ENCODE peak calls at places on chromosomes 5 and 9, in five cellular contexts. M is CD8-positive, alpha-beta T cell; C is lower lobe of right lung; S is cardiac fibroblast; Y is breast epithelium. N is an unnamed sample.

GRCh38 chr5:67620386-67621039 is 423.9 kb upstream of the CD180 start:
- DNase-seq in M (no peak), C (no peak), S (no peak), Y (no peak), N (no peak)

GRCh38 chr5:103340717-103341397 is 82.3 kb downstream of the MACIR start:
- DNase-seq in M (no peak), C (no peak), S (peak), Y (no peak), N (no peak)

GRCh38 chr9:38652486-38652885 is 32.1 kb upstream of the ANKRD18A start:
- DNase-seq in M (no peak), C (no peak), S (no peak), Y (no peak), N (no peak)

GRCh38 chr5:123508441-123508840 is 3.5 kb upstream of the CSNK1G3 start:
- DNase-seq in M (no peak), C (no peak), S (no peak), Y (no peak), N (no peak)

GRCh38 chr5:31066655-31067328 is 126.7 kb upstream of the CDH6 start:
- DNase-seq in M (no peak), C (no peak), S (peak), Y (no peak), N (no peak)

GRCh38 chr9:30676642-30677041 is 1707.8 kb upstream of the ACO1 start:
- DNase-seq in M (no peak), C (no peak), S (no peak), Y (no peak), N (no peak)

GRCh38 chr5:169667896-169668674 is 31.0 kb downstream of the DOCK2 start:
- DNase-seq in M (no peak), C (no peak), S (peak), Y (no peak), N (no peak)

GRCh38 chr5:159915913-159916840 is at the start of gene ADRA1B:
- DNase-seq in M (peak), C (peak), S (peak), Y (peak), N (peak)

GRCh38 chr9:131194767-131195166 is 69.4 kb downstream of the NUP214 start:
- DNase-seq in M (no peak), C (no peak), S (no peak), Y (no peak), N (no peak)

GRCh38 chr5:4252322-4252721 is 656.7 kb downstream of the IRX1 start:
- DNase-seq in M (no peak), C (peak), S (no peak), Y (no peak), N (no peak)

GRCh38 chr5:38009754-38010386 is 170.0 kb upstream of the GDNF start:
- DNase-seq in M (no peak), C (no peak), S (no peak), Y (no peak), N (no peak)

GRCh38 chr5:125262782-125263181 is 516.3 kb upstream of the ZNF608 start:
- DNase-seq in M (no peak), C (no peak), S (peak), Y (no peak), N (no peak)

GRCh38 chr9:137237759-137238726 is 3.0 kb upstream of the TUBB4B start:
- DNase-seq in M (no peak), C (no peak), S (no peak), Y (peak), N (no peak)

GRCh38 chr5:116437922-116438578 is 136.6 kb downstream of the SEMA6A start:
- DNase-seq in M (no peak), C (no peak), S (no peak), Y (no peak), N (no peak)

GRCh38 chr5:14258840-14259239 is 115.7 kb downstream of the TRIO start:
- DNase-seq in M (no peak), C (no peak), S (no peak), Y (no peak), N (peak)

GRCh38 chr9:95268681-95269080 is 48.8 kb downstream of the FANCC start:
- DNase-seq in M (no peak), C (no peak), S (peak), Y (no peak), N (no peak)

GRCh38 chr5:132102101-132102701 is 28.6 kb downstream of the CSF2 start:
- DNase-seq in M (peak), C (no peak), S (no peak), Y (no peak), N (no peak)

GRCh38 chr9:69516353-69517322 is 155.5 kb downstream of the APBA1 start:
- DNase-seq in M (no peak), C (no peak), S (no peak), Y (no peak), N (no peak)

GRCh38 chr9:113309204-113309813 is 6.1 kb upstream of the RNF183 start:
- DNase-seq in M (peak), C (no peak), S (peak), Y (no peak), N (no peak)

GRCh38 chr5:135225856-135226560 is 173.0 kb downstream of the MACROH2A1 start:
- DNase-seq in M (no peak), C (peak), S (no peak), Y (peak), N (no peak)

GRCh38 chr9:129285979-129286772 is 108.1 kb upstream of the IER5L start:
- DNase-seq in M (no peak), C (peak), S (no peak), Y (peak), N (no peak)

GRCh38 chr5:136053336-136054121 is 24.7 kb downstream of the TGFBI start:
- DNase-seq in M (no peak), C (no peak), S (peak), Y (no peak), N (no peak)

GRCh38 chr5:139650031-139650688 is 2.0 kb downstream of the CXXC5 start:
- DNase-seq in M (no peak), C (peak), S (no peak), Y (no peak), N (peak)

GRCh38 chr9:2613730-2614271 is 7.8 kb upstream of the VLDLR start:
- DNase-seq in M (no peak), C (no peak), S (no peak), Y (no peak), N (no peak)

GRCh38 chr9:124707667-124708066 is 63.4 kb downstream of the NR6A1 start:
- DNase-seq in M (no peak), C (no peak), S (no peak), Y (no peak), N (no peak)

GRCh38 chr9:127177221-127177620 is 54.8 kb upstream of the ANGPTL2 start:
- DNase-seq in M (no peak), C (no peak), S (no peak), Y (peak), N (no peak)

GRCh38 chr5:54547711-54548250 is 30.2 kb downstream of the SNX18 start:
- DNase-seq in M (no peak), C (no peak), S (peak), Y (no peak), N (no peak)

GRCh38 chr5:96648023-96648422 is 14.2 kb upstream of the CAST start:
- DNase-seq in M (no peak), C (no peak), S (no peak), Y (no peak), N (no peak)

GRCh38 chr5:5587474-5587873 is 165.0 kb downstream of the ICE1 start:
- DNase-seq in M (no peak), C (no peak), S (no peak), Y (no peak), N (no peak)

GRCh38 chr5:40413747-40414146 is 266.0 kb upstream of the PTGER4 start:
- DNase-seq in M (no peak), C (no peak), S (peak), Y (no peak), N (no peak)

GRCh38 chr5:55850839-55851674 is at the start of gene IL31RA:
- DNase-seq in M (no peak), C (no peak), S (peak), Y (no peak), N (no peak)

GRCh38 chr9:133502112-133502511 is 22.6 kb downstream of the MYMK start:
- DNase-seq in M (no peak), C (no peak), S (no peak), Y (no peak), N (no peak)

GRCh38 chr5:15752886-15753285 is 252.9 kb downstream of the FBXL7 start:
- DNase-seq in M (no peak), C (no peak), S (peak), Y (no peak), N (no peak)

GRCh38 chr9:136052991-136053756 is 41.9 kb downstream of the NACC2 start:
- DNase-seq in M (no peak), C (no peak), S (no peak), Y (no peak), N (no peak)

GRCh38 chr5:137933491-137933911 is 44.2 kb downstream of the PKD2L2 start:
- DNase-seq in M (no peak), C (no peak), S (peak), Y (no peak), N (no peak)

GRCh38 chr5:162473051-162473714 is 405.6 kb downstream of the GABRG2 start:
- DNase-seq in M (no peak), C (no peak), S (no peak), Y (no peak), N (no peak)

GRCh38 chr5:162474239-162474638 is 406.7 kb downstream of the GABRG2 start:
- DNase-seq in M (no peak), C (no peak), S (no peak), Y (no peak), N (no peak)
- TF ChIP-seq CTCF in M (no peak), C (no peak), S (no peak), Y (no peak), N (no peak)

GRCh38 chr9:83999141-83999918 is 18.7 kb downstream of the RMI1 start:
- DNase-seq in M (no peak), C (no peak), S (no peak), Y (no peak), N (no peak)
- TF ChIP-seq CTCF in M (no peak), C (no peak), S (no peak), Y (no peak), N (no peak)

DNA sequence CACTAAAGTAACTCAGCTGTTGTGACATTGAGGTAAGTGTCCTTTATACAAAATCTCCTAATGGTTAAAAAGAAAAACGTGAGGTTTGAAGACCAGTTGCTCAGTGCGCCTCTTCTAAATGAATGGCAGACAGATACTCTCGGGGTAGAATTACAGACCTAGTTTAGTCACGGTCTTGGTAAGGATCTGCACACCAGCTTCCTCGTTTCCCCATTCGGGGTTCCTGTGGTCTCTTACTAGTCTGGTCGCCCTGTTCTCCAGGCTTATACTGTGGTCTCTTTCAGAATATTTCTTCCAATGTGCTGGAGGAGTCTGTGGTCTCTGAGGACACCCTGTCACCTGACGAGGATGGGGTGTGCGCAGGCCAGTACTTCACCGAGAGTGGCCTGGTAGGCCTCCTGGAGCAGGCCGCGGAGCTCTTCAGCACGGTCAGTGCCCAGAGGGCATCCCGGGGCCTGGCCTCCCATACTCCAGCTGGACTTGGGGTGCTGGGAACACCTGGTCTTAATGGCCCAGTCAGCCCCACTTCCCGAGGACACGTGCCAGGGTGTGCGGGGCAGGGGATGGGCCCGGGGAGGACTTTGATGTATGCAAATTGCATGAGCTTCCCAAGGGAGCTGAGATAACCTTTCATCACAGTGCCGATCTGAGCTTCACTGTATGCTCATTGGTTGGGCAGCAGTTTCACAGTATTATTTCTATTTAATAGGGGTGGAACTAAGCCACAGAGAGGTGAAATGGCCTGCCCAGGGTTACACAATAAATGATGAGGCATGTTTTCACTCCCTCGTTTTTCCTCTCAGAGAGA is 224.5 kb downstream of the DOCK8 start:
- DNase-seq in M (no peak), C (no peak), S (peak), Y (no peak), N (no peak)
- TF ChIP-seq CTCF in M (no peak), C (no peak), S (no peak), Y (no peak), N (no peak)

DNA sequence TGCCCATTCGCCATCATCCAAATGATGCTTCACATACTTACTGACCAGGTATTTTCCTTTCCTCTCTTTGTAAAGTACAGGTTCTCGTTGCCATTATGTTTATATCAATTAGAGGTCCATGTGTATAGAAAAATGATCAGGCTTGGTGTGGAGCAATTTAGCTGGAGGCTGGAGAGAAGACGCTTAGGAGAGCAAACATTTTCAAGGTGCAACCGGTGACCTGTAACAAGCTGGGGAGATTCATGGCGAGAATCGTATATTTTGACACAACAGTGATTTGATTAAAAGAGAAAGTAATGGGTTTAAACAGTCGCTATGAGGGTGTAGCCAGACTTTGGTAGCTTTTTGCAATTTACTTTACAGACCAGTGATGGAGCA is 170.9 kb upstream of the TBCA start:
- DNase-seq in M (no peak), C (no peak), S (no peak), Y (no peak), N (no peak)
- TF ChIP-seq CTCF in M (no peak), C (no peak), S (no peak), Y (no peak), N (no peak)

GRCh38 chr9:116166713-116167112 is 13.1 kb downstream of the PAPPA start:
- DNase-seq in M (no peak), C (no peak), S (no peak), Y (no peak), N (no peak)
- TF ChIP-seq CTCF in M (no peak), C (no peak), S (no peak), Y (no peak), N (peak)

GRCh38 chr5:154158379-154158738 is 32.2 kb upstream of the GALNT10 start:
- DNase-seq in M (no peak), C (no peak), S (no peak), Y (no peak), N (no peak)

GRCh38 chr5:154162475-154163217 is 27.9 kb upstream of the GALNT10 start:
- DNase-seq in M (no peak), C (no peak), S (no peak), Y (no peak), N (no peak)

GRCh38 chr5:154159343-154159742 is 31.2 kb upstream of the GALNT10 start:
- DNase-seq in M (no peak), C (no peak), S (peak), Y (no peak), N (no peak)

GRCh38 chr5:154163327-154163997 is 27.1 kb upstream of the GALNT10 start:
- DNase-seq in M (no peak), C (no peak), S (no peak), Y (no peak), N (no peak)

GRCh38 chr5:154157483-154158378 is 32.8 kb upstream of the GALNT10 start:
- DNase-seq in M (no peak), C (no peak), S (no peak), Y (no peak), N (no peak)
- TF ChIP-seq CTCF in M (no peak), C (peak), S (peak), Y (no peak), N (peak)

GRCh38 chr5:150738862-150739261 is 20.0 kb downstream of the DCTN4 start:
- DNase-seq in M (no peak), C (no peak), S (no peak), Y (no peak), N (no peak)

GRCh38 chr5:150729859-150730258 is 29.0 kb downstream of the DCTN4 start:
- DNase-seq in M (no peak), C (no peak), S (no peak), Y (no peak), N (no peak)

GRCh38 chr5:150731669-150732068 is 27.1 kb downstream of the DCTN4 start:
- DNase-seq in M (no peak), C (no peak), S (no peak), Y (no peak), N (no peak)

DNA sequence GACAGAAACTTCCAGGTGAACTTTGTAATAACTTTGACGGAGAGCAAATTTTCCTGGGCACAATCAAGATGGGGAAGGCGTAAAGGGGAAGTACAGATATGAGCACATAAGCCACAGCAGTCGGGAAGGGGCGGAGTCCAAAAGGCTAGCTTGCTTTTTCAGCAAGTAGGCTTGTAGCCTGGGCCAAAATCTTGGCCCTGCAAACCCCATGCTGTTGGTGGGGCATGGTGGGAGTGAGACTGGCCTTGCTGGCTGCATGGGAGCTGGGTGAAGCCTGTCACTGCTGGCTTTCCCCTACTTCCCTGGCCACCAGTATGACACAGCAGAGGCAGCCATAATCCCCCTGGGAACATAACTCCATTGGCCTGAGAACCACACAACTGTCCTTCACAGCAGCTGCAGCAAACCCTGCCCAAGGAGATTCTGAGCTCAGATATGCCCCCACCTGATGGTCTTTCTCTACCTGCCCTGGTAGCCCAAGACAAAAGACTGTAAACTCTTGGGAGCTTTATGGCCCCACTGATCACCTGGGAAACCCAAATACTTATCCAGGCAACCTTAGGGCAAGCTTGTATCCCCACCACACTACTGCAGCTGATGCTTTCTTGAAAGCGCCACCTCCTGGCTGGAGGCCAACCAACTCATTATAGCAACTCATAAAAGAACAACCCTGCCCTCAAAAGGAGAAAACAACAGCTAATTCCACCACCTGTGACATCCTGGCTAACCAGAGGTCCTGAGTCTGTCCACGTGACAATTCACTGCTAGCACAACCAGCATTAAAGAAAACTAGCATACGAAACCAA is 24.0 kb downstream of the DCTN4 start:
- DNase-seq in M (no peak), C (peak), S (no peak), Y (no peak), N (no peak)
- TF ChIP-seq CTCF in M (no peak), C (no peak), S (no peak), Y (no peak), N (no peak)